ENCODE peak calls at places on chromosomes 16 and 17, in ten cellular contexts. One of them, this sample, is unnamed.

GRCh38 chr17:9902116-9902515 is 3.0 kb downstream of the RCVRN start:
- DNase-seq in H54: no peak
- DNase-seq in NCI-H187: no peak
- DNase-seq in T-helper 1 cell: no peak
- DNase-seq in NCI-H1105: no peak
- DNase-seq in ELR: no peak
- DNase-seq in endothelial cell: no peak
- DNase-seq in kidney: no peak
- DNase-seq in T1000: no peak
- DNase-seq in renal cortical epithelial cell: no peak
- DNase-seq in this sample: peak

GRCh38 chr17:48749621-48750553 is 21.3 kb upstream of the HOXB13 start:
- DNase-seq in T-helper 1 cell: no peak
- DNase-seq in NCI-H1105: no peak
- DNase-seq in kidney: no peak
- DNase-seq in NCI-H187: no peak
- DNase-seq in T1000: no peak
- DNase-seq in ELR: no peak
- DNase-seq in endothelial cell: no peak
- DNase-seq in H54: no peak
- DNase-seq in renal cortical epithelial cell: no peak
- DNase-seq in this sample: no peak

GRCh38 chr17:41777579-41778188 is 8.8 kb downstream of the JUP start:
- DNase-seq in NCI-H1105: peak
- DNase-seq in H54: peak
- DNase-seq in ELR: peak
- DNase-seq in kidney: peak
- DNase-seq in T-helper 1 cell: no peak
- DNase-seq in endothelial cell: no peak
- DNase-seq in renal cortical epithelial cell: peak
- DNase-seq in NCI-H187: no peak
- DNase-seq in T1000: peak
- DNase-seq in this sample: no peak

GRCh38 chr16:47519037-47519436 is 57.9 kb downstream of the PHKB start:
- DNase-seq in kidney: no peak
- DNase-seq in renal cortical epithelial cell: peak
- DNase-seq in ELR: peak
- DNase-seq in endothelial cell: no peak
- DNase-seq in T-helper 1 cell: no peak
- DNase-seq in H54: no peak
- DNase-seq in NCI-H1105: no peak
- DNase-seq in T1000: no peak
- DNase-seq in NCI-H187: no peak
- DNase-seq in this sample: no peak

GRCh38 chr17:2684549-2684948 is 27.0 kb downstream of the CLUH start:
- DNase-seq in renal cortical epithelial cell: no peak
- DNase-seq in T-helper 1 cell: no peak
- DNase-seq in kidney: peak
- DNase-seq in ELR: no peak
- DNase-seq in endothelial cell: no peak
- DNase-seq in H54: no peak
- DNase-seq in NCI-H1105: no peak
- DNase-seq in NCI-H187: no peak
- DNase-seq in T1000: no peak
- DNase-seq in this sample: no peak

GRCh38 chr16:17635183-17635582 is 164.4 kb upstream of the XYLT1 start:
- DNase-seq in NCI-H187: no peak
- DNase-seq in renal cortical epithelial cell: no peak
- DNase-seq in T-helper 1 cell: no peak
- DNase-seq in H54: no peak
- DNase-seq in endothelial cell: no peak
- DNase-seq in kidney: no peak
- DNase-seq in NCI-H1105: no peak
- DNase-seq in ELR: no peak
- DNase-seq in T1000: no peak
- DNase-seq in this sample: no peak

GRCh38 chr16:70529051-70529777 is 5.6 kb downstream of the SF3B3 start:
- DNase-seq in H54: no peak
- DNase-seq in NCI-H187: no peak
- DNase-seq in NCI-H1105: no peak
- DNase-seq in renal cortical epithelial cell: peak
- DNase-seq in kidney: no peak
- DNase-seq in T-helper 1 cell: peak
- DNase-seq in ELR: peak
- DNase-seq in T1000: no peak
- DNase-seq in endothelial cell: no peak
- DNase-seq in this sample: no peak

GRCh38 chr16:24346734-24347133 is 90.6 kb downstream of the CACNG3 start:
- DNase-seq in NCI-H1105: no peak
- DNase-seq in endothelial cell: no peak
- DNase-seq in kidney: no peak
- DNase-seq in T-helper 1 cell: no peak
- DNase-seq in H54: no peak
- DNase-seq in renal cortical epithelial cell: no peak
- DNase-seq in ELR: no peak
- DNase-seq in T1000: no peak
- DNase-seq in NCI-H187: no peak
- DNase-seq in this sample: no peak

GRCh38 chr17:36632916-36633846 is 31.8 kb downstream of the MRM1 start:
- DNase-seq in endothelial cell: no peak
- DNase-seq in ELR: no peak
- DNase-seq in T1000: no peak
- DNase-seq in kidney: no peak
- DNase-seq in H54: no peak
- DNase-seq in T-helper 1 cell: no peak
- DNase-seq in NCI-H187: no peak
- DNase-seq in renal cortical epithelial cell: no peak
- DNase-seq in NCI-H1105: no peak
- DNase-seq in this sample: no peak

GRCh38 chr17:8223356-8224063 is 13.1 kb upstream of the AURKB start:
- DNase-seq in endothelial cell: peak
- DNase-seq in renal cortical epithelial cell: no peak
- DNase-seq in kidney: peak
- DNase-seq in NCI-H187: no peak
- DNase-seq in H54: no peak
- DNase-seq in T1000: no peak
- DNase-seq in NCI-H1105: peak
- DNase-seq in T-helper 1 cell: peak
- DNase-seq in ELR: peak
- DNase-seq in this sample: peak

GRCh38 chr17:79803997-79804855 is 7.3 kb upstream of the CBX8 start:
- DNase-seq in NCI-H1105: no peak
- DNase-seq in T1000: no peak
- DNase-seq in H54: no peak
- DNase-seq in kidney: no peak
- DNase-seq in endothelial cell: no peak
- DNase-seq in ELR: no peak
- DNase-seq in renal cortical epithelial cell: no peak
- DNase-seq in NCI-H187: no peak
- DNase-seq in T-helper 1 cell: peak
- DNase-seq in this sample: no peak

GRCh38 chr16:54178491-54178976 is 108.1 kb downstream of the IRX3 start:
- DNase-seq in NCI-H1105: peak
- DNase-seq in H54: no peak
- DNase-seq in T-helper 1 cell: no peak
- DNase-seq in endothelial cell: no peak
- DNase-seq in renal cortical epithelial cell: peak
- DNase-seq in ELR: no peak
- DNase-seq in NCI-H187: peak
- DNase-seq in kidney: no peak
- DNase-seq in T1000: no peak
- DNase-seq in this sample: no peak

GRCh38 chr17:7283471-7284216 is 2.1 kb downstream of the SLC2A4 start:
- DNase-seq in NCI-H1105: no peak
- DNase-seq in H54: no peak
- DNase-seq in T1000: no peak
- DNase-seq in T-helper 1 cell: no peak
- DNase-seq in endothelial cell: no peak
- DNase-seq in renal cortical epithelial cell: no peak
- DNase-seq in ELR: no peak
- DNase-seq in NCI-H187: no peak
- DNase-seq in kidney: no peak
- DNase-seq in this sample: no peak

GRCh38 chr16:10587622-10588021 is 7.2 kb upstream of the EMP2 start:
- DNase-seq in H54: no peak
- DNase-seq in T1000: no peak
- DNase-seq in renal cortical epithelial cell: no peak
- DNase-seq in ELR: no peak
- DNase-seq in kidney: no peak
- DNase-seq in NCI-H1105: no peak
- DNase-seq in NCI-H187: no peak
- DNase-seq in T-helper 1 cell: no peak
- DNase-seq in endothelial cell: no peak
- DNase-seq in this sample: no peak

GRCh38 chr17:77279448-77280303 is 138.9 kb downstream of the SEC14L1 start:
- DNase-seq in renal cortical epithelial cell: peak
- DNase-seq in T-helper 1 cell: no peak
- DNase-seq in ELR: no peak
- DNase-seq in NCI-H187: no peak
- DNase-seq in T1000: no peak
- DNase-seq in H54: peak
- DNase-seq in NCI-H1105: no peak
- DNase-seq in kidney: no peak
- DNase-seq in endothelial cell: peak
- DNase-seq in this sample: no peak

GRCh38 chr16:88871730-88872416 is 5.4 kb upstream of the PABPN1L start:
- DNase-seq in H54: no peak
- DNase-seq in NCI-H187: no peak
- DNase-seq in ELR: no peak
- DNase-seq in T-helper 1 cell: no peak
- DNase-seq in kidney: no peak
- DNase-seq in renal cortical epithelial cell: no peak
- DNase-seq in NCI-H1105: no peak
- DNase-seq in T1000: no peak
- DNase-seq in endothelial cell: no peak
- DNase-seq in this sample: no peak

GRCh38 chr17:63848834-63849689 is 6.6 kb upstream of the SMARCD2 start:
- DNase-seq in endothelial cell: peak
- DNase-seq in NCI-H1105: no peak
- DNase-seq in NCI-H187: no peak
- DNase-seq in ELR: peak
- DNase-seq in T-helper 1 cell: peak
- DNase-seq in renal cortical epithelial cell: peak
- DNase-seq in kidney: peak
- DNase-seq in T1000: peak
- DNase-seq in H54: peak
- DNase-seq in this sample: peak

GRCh38 chr17:44222112-44222869 is 2.8 kb upstream of the UBTF start:
- DNase-seq in T-helper 1 cell: peak
- DNase-seq in renal cortical epithelial cell: peak
- DNase-seq in endothelial cell: peak
- DNase-seq in ELR: peak
- DNase-seq in NCI-H1105: peak
- DNase-seq in H54: peak
- DNase-seq in NCI-H187: peak
- DNase-seq in kidney: peak
- DNase-seq in T1000: peak
- DNase-seq in this sample: peak

GRCh38 chr16:69286941-69287713 is 24.0 kb upstream of the VPS4A start:
- DNase-seq in H54: no peak
- DNase-seq in kidney: no peak
- DNase-seq in NCI-H187: no peak
- DNase-seq in renal cortical epithelial cell: peak
- DNase-seq in T1000: no peak
- DNase-seq in NCI-H1105: peak
- DNase-seq in ELR: peak
- DNase-seq in T-helper 1 cell: peak
- DNase-seq in endothelial cell: peak
- DNase-seq in this sample: no peak

GRCh38 chr16:71210-71539 is 1.3 kb downstream of the RHBDF1 start:
- DNase-seq in T1000: no peak
- DNase-seq in H54: no peak
- DNase-seq in NCI-H1105: no peak
- DNase-seq in endothelial cell: no peak
- DNase-seq in renal cortical epithelial cell: no peak
- DNase-seq in NCI-H187: no peak
- DNase-seq in ELR: no peak
- DNase-seq in T-helper 1 cell: no peak
- DNase-seq in kidney: no peak
- DNase-seq in this sample: no peak

GRCh38 chr16:57284206-57284951 is at the start of gene PLLP:
- DNase-seq in endothelial cell: peak
- DNase-seq in kidney: peak
- DNase-seq in ELR: peak
- DNase-seq in T1000: no peak
- DNase-seq in T-helper 1 cell: no peak
- DNase-seq in H54: peak
- DNase-seq in NCI-H187: peak
- DNase-seq in NCI-H1105: peak
- DNase-seq in renal cortical epithelial cell: peak
- DNase-seq in this sample: no peak

GRCh38 chr16:57938936-57939871 is 31.7 kb downstream of the CNGB1 start:
- DNase-seq in kidney: peak
- DNase-seq in NCI-H1105: no peak
- DNase-seq in NCI-H187: no peak
- DNase-seq in ELR: peak
- DNase-seq in renal cortical epithelial cell: peak
- DNase-seq in T1000: no peak
- DNase-seq in H54: peak
- DNase-seq in T-helper 1 cell: no peak
- DNase-seq in endothelial cell: no peak
- DNase-seq in this sample: peak

GRCh38 chr16:84434800-84435199 is 66.5 kb downstream of the ATP2C2 start:
- DNase-seq in T1000: no peak
- DNase-seq in ELR: no peak
- DNase-seq in renal cortical epithelial cell: no peak
- DNase-seq in kidney: no peak
- DNase-seq in NCI-H187: no peak
- DNase-seq in T-helper 1 cell: no peak
- DNase-seq in endothelial cell: no peak
- DNase-seq in NCI-H1105: no peak
- DNase-seq in H54: no peak
- DNase-seq in this sample: no peak

GRCh38 chr16:15953929-15954813 is 4.8 kb downstream of the ABCC1 start:
- DNase-seq in kidney: no peak
- DNase-seq in NCI-H1105: no peak
- DNase-seq in NCI-H187: no peak
- DNase-seq in H54: no peak
- DNase-seq in ELR: no peak
- DNase-seq in T1000: no peak
- DNase-seq in T-helper 1 cell: no peak
- DNase-seq in renal cortical epithelial cell: no peak
- DNase-seq in endothelial cell: no peak
- DNase-seq in this sample: no peak

GRCh38 chr16:75761111-75761510 is 34.8 kb upstream of the CPHXL start:
- DNase-seq in NCI-H187: no peak
- DNase-seq in T-helper 1 cell: peak
- DNase-seq in renal cortical epithelial cell: no peak
- DNase-seq in ELR: peak
- DNase-seq in T1000: no peak
- DNase-seq in endothelial cell: no peak
- DNase-seq in NCI-H1105: no peak
- DNase-seq in kidney: no peak
- DNase-seq in H54: no peak
- DNase-seq in this sample: no peak

GRCh38 chr17:28618464-28618863 is 4.5 kb upstream of the RSKR start:
- DNase-seq in NCI-H1105: no peak
- DNase-seq in T1000: no peak
- DNase-seq in kidney: no peak
- DNase-seq in H54: no peak
- DNase-seq in NCI-H187: no peak
- DNase-seq in ELR: no peak
- DNase-seq in endothelial cell: no peak
- DNase-seq in T-helper 1 cell: no peak
- DNase-seq in renal cortical epithelial cell: no peak
- DNase-seq in this sample: no peak

GRCh38 chr17:10844667-10845387 is 6.9 kb upstream of the PIRT start:
- DNase-seq in ELR: peak
- DNase-seq in NCI-H187: no peak
- DNase-seq in endothelial cell: peak
- DNase-seq in NCI-H1105: peak
- DNase-seq in T-helper 1 cell: peak
- DNase-seq in T1000: no peak
- DNase-seq in renal cortical epithelial cell: peak
- DNase-seq in H54: peak
- DNase-seq in kidney: peak
- DNase-seq in this sample: peak

GRCh38 chr16:11032922-11033291 is 88.5 kb downstream of the CLEC16A start:
- DNase-seq in NCI-H1105: no peak
- DNase-seq in kidney: no peak
- DNase-seq in NCI-H187: no peak
- DNase-seq in T-helper 1 cell: no peak
- DNase-seq in T1000: no peak
- DNase-seq in endothelial cell: no peak
- DNase-seq in ELR: no peak
- DNase-seq in renal cortical epithelial cell: no peak
- DNase-seq in H54: no peak
- DNase-seq in this sample: no peak

This sample was measured in spleen.